ENCODE peak calls at places on chromosomes 5 and 9, in six cellular contexts. One of them, this sample, is unnamed. For H3K4me1, the result is how much of the 10 kb centered on the place peaks cover.

GRCh38 chr5:43281840-43282658 is 31.2 kb downstream of the HMGCS1 start:
- DNase-seq in small intestine: no peak
- DNase-seq in SJCRH30: no peak
- DNase-seq in upper lobe of right lung: no peak
- DNase-seq in GM23248: peak
- DNase-seq in HCT116: no peak
- DNase-seq in this sample: no peak

GRCh38 chr5:91072891-91073290 is 310.2 kb downstream of the ARRDC3 start:
- DNase-seq in small intestine: no peak
- DNase-seq in SJCRH30: no peak
- DNase-seq in upper lobe of right lung: no peak
- DNase-seq in GM23248: peak
- DNase-seq in HCT116: no peak
- DNase-seq in this sample: no peak

GRCh38 chr9:22415941-22416691 is 30.5 kb upstream of the DMRTA1 start:
- DNase-seq in small intestine: no peak
- DNase-seq in SJCRH30: no peak
- DNase-seq in upper lobe of right lung: no peak
- DNase-seq in GM23248: no peak
- DNase-seq in HCT116: no peak
- DNase-seq in this sample: no peak

GRCh38 chr5:172753101-172753500 is 17.9 kb downstream of the DUSP1 start:
- DNase-seq in small intestine: no peak
- DNase-seq in SJCRH30: no peak
- DNase-seq in upper lobe of right lung: no peak
- DNase-seq in GM23248: no peak
- DNase-seq in HCT116: no peak
- DNase-seq in this sample: no peak

GRCh38 chr5:55905251-55905650 is 54.1 kb downstream of the IL31RA start:
- DNase-seq in small intestine: no peak
- DNase-seq in SJCRH30: no peak
- DNase-seq in upper lobe of right lung: no peak
- DNase-seq in GM23248: no peak
- DNase-seq in HCT116: no peak
- DNase-seq in this sample: no peak

GRCh38 chr9:83596899-83597504 is 25.9 kb upstream of the IDNK start:
- DNase-seq in small intestine: peak
- DNase-seq in SJCRH30: peak
- DNase-seq in upper lobe of right lung: no peak
- DNase-seq in GM23248: peak
- DNase-seq in HCT116: peak
- DNase-seq in this sample: peak

GRCh38 chr5:5464036-5464715 is 41.7 kb downstream of the ICE1 start:
- DNase-seq in small intestine: no peak
- DNase-seq in SJCRH30: no peak
- DNase-seq in upper lobe of right lung: no peak
- DNase-seq in GM23248: no peak
- DNase-seq in HCT116: no peak
- DNase-seq in this sample: no peak

GRCh38 chr5:168529361-168530234 is 493 bp downstream of the FBLL1 start:
- DNase-seq in small intestine: no peak
- DNase-seq in SJCRH30: no peak
- DNase-seq in upper lobe of right lung: no peak
- DNase-seq in GM23248: peak
- DNase-seq in HCT116: no peak
- DNase-seq in this sample: no peak

GRCh38 chr5:170436335-170436734 is 47.2 kb upstream of the KCNMB1 start:
- DNase-seq in small intestine: no peak
- DNase-seq in SJCRH30: no peak
- DNase-seq in upper lobe of right lung: no peak
- DNase-seq in GM23248: no peak
- DNase-seq in HCT116: no peak
- DNase-seq in this sample: no peak

GRCh38 chr5:32217886-32218396 is 43.8 kb upstream of the GOLPH3 start:
- DNase-seq in small intestine: no peak
- DNase-seq in SJCRH30: peak
- DNase-seq in upper lobe of right lung: no peak
- DNase-seq in GM23248: no peak
- DNase-seq in HCT116: no peak
- DNase-seq in this sample: no peak

GRCh38 chr5:88060194-88060593 is 208.5 kb downstream of the TMEM161B start:
- DNase-seq in small intestine: no peak
- DNase-seq in SJCRH30: no peak
- DNase-seq in upper lobe of right lung: no peak
- DNase-seq in GM23248: no peak
- DNase-seq in HCT116: no peak
- DNase-seq in this sample: no peak

GRCh38 chr5:89613222-89613956 is 730.4 kb upstream of the MEF2C start:
- DNase-seq in small intestine: no peak
- DNase-seq in SJCRH30: no peak
- DNase-seq in upper lobe of right lung: no peak
- DNase-seq in GM23248: peak
- DNase-seq in HCT116: no peak
- DNase-seq in this sample: no peak

GRCh38 chr9:135020481-135021392 is 66.7 kb upstream of the OLFM1 start:
- DNase-seq in small intestine: no peak
- DNase-seq in SJCRH30: no peak
- DNase-seq in upper lobe of right lung: peak
- DNase-seq in GM23248: no peak
- DNase-seq in HCT116: no peak
- DNase-seq in this sample: no peak

GRCh38 chr9:127522727-127523126 is 71.4 kb downstream of the LRSAM1 start:
- DNase-seq in small intestine: peak
- DNase-seq in SJCRH30: peak
- DNase-seq in upper lobe of right lung: no peak
- DNase-seq in GM23248: peak
- DNase-seq in HCT116: no peak
- DNase-seq in this sample: no peak

GRCh38 chr5:36552626-36553393 is 53.6 kb upstream of the SLC1A3 start:
- DNase-seq in small intestine: no peak
- DNase-seq in SJCRH30: no peak
- DNase-seq in upper lobe of right lung: no peak
- DNase-seq in GM23248: peak
- DNase-seq in HCT116: no peak
- DNase-seq in this sample: no peak

GRCh38 chr5:17105744-17106450 is 111.5 kb upstream of the BASP1 start:
- DNase-seq in small intestine: no peak
- DNase-seq in SJCRH30: no peak
- DNase-seq in upper lobe of right lung: no peak
- DNase-seq in GM23248: peak
- DNase-seq in HCT116: no peak
- DNase-seq in this sample: no peak

DNA sequence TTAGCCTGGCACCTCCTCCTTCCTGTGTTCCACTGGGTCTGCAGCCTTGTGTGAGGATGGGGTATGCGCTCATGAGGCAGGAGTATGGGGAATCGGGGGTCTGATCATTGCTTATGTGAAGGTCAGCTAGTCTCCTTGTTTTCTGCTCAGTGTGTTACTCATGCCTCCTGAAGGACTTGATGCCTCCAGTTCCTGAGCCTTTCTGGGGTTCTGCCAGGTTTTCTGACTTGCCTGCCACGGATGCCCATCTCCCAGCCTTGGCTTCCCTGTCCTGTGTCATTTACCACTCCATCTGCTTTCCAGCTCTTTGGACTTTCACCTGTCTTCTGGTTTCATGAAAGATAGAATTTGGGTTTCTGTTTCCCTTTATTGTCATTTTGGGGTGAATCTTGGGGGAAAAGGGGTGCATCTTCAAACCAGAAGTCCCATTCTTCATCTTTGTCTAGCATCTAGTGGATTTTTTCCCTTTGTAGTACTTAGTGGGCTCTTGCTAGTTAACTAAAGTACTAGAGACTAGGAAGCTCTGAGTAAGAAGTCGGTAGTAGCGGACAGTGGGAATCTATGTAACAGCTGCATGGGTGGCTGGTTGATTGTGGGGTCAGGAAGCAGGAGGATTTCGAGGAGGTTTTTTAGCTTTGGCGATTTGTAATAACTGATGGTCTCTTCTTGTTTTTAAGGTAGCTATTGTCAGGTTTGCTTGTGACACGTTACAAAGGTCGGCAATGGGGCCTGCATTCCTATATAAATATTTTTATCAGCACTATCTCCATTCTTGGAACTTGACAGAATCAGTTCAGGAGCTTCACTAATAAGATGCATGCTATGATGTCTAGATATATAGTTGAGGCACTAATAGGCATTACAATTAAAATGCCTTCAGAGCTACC is 8.2 kb downstream of the OTULIN start:
- DNase-seq in small intestine: peak
- DNase-seq in SJCRH30: no peak
- DNase-seq in upper lobe of right lung: no peak
- DNase-seq in GM23248: peak
- DNase-seq in HCT116: no peak
- DNase-seq in this sample: no peak
- H3K4me1 ChIP-seq in small intestine: under half
- H3K4me1 ChIP-seq in SJCRH30: under half
- H3K4me1 ChIP-seq in upper lobe of right lung: under half
- H3K4me1 ChIP-seq in GM23248: under half
- H3K4me1 ChIP-seq in HCT116: under half
- H3K4me1 ChIP-seq in this sample: under half

GRCh38 chr5:1497271-1497777 is 26.4 kb downstream of the LPCAT1 start:
- DNase-seq in small intestine: no peak
- DNase-seq in SJCRH30: no peak
- DNase-seq in upper lobe of right lung: no peak
- DNase-seq in GM23248: no peak
- DNase-seq in HCT116: no peak
- DNase-seq in this sample: no peak
- H3K4me1 ChIP-seq in small intestine: under half
- H3K4me1 ChIP-seq in SJCRH30: under half
- H3K4me1 ChIP-seq in upper lobe of right lung: under half
- H3K4me1 ChIP-seq in GM23248: under half
- H3K4me1 ChIP-seq in HCT116: under half
- H3K4me1 ChIP-seq in this sample: under half

GRCh38 chr5:126920291-126920690 is 110.1 kb downstream of the MARCHF3 start:
- DNase-seq in small intestine: no peak
- DNase-seq in SJCRH30: no peak
- DNase-seq in upper lobe of right lung: no peak
- DNase-seq in GM23248: peak
- DNase-seq in HCT116: no peak
- DNase-seq in this sample: no peak
- H3K4me1 ChIP-seq in small intestine: under half
- H3K4me1 ChIP-seq in SJCRH30: under half
- H3K4me1 ChIP-seq in upper lobe of right lung: under half
- H3K4me1 ChIP-seq in GM23248: under half
- H3K4me1 ChIP-seq in HCT116: under half
- H3K4me1 ChIP-seq in this sample: under half

GRCh38 chr9:126389958-126390357 is 63.3 kb downstream of the MVB12B start:
- DNase-seq in small intestine: no peak
- DNase-seq in SJCRH30: no peak
- DNase-seq in upper lobe of right lung: no peak
- DNase-seq in GM23248: no peak
- DNase-seq in HCT116: no peak
- DNase-seq in this sample: no peak
- H3K4me1 ChIP-seq in small intestine: under half
- H3K4me1 ChIP-seq in SJCRH30: half or more
- H3K4me1 ChIP-seq in upper lobe of right lung: under half
- H3K4me1 ChIP-seq in GM23248: under half
- H3K4me1 ChIP-seq in HCT116: under half
- H3K4me1 ChIP-seq in this sample: under half

GRCh38 chr9:79694208-79694607 is 122.4 kb downstream of the TLE4 start:
- DNase-seq in small intestine: no peak
- DNase-seq in SJCRH30: no peak
- DNase-seq in upper lobe of right lung: no peak
- DNase-seq in GM23248: peak
- DNase-seq in HCT116: no peak
- DNase-seq in this sample: no peak

GRCh38 chr9:79695531-79696218 is 123.9 kb downstream of the TLE4 start:
- DNase-seq in small intestine: peak
- DNase-seq in SJCRH30: no peak
- DNase-seq in upper lobe of right lung: no peak
- DNase-seq in GM23248: no peak
- DNase-seq in HCT116: no peak
- DNase-seq in this sample: no peak

GRCh38 chr9:79694676-79695400 is 123.1 kb downstream of the TLE4 start:
- DNase-seq in small intestine: no peak
- DNase-seq in SJCRH30: peak
- DNase-seq in upper lobe of right lung: no peak
- DNase-seq in GM23248: peak
- DNase-seq in HCT116: no peak
- DNase-seq in this sample: no peak

GRCh38 chr9:79692857-79693571 is 121.2 kb downstream of the TLE4 start:
- DNase-seq in small intestine: no peak
- DNase-seq in SJCRH30: no peak
- DNase-seq in upper lobe of right lung: no peak
- DNase-seq in GM23248: no peak
- DNase-seq in HCT116: no peak
- DNase-seq in this sample: no peak

DNA sequence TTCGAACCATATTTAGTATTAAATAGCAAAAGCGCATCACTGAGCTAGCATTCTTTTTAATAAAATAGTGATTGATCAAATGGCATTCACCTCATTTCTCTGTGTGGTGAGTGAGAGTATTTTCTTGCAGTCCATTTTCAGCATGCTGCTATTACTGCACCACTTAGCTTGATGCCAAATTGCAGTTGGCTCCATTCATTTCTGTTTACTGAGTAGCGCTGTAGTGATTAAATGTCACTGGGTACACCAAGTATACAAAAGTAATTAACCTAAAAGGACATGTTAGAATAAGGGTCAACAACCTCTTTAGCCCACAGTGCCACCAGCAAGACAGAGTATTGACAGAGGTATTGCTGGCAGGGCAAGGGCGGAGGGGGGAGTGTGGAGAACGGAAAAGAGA is 122.0 kb downstream of the TLE4 start:
- DNase-seq in small intestine: no peak
- DNase-seq in SJCRH30: no peak
- DNase-seq in upper lobe of right lung: no peak
- DNase-seq in GM23248: no peak
- DNase-seq in HCT116: no peak
- DNase-seq in this sample: no peak
- H3K4me1 ChIP-seq in small intestine: under half
- H3K4me1 ChIP-seq in SJCRH30: under half
- H3K4me1 ChIP-seq in upper lobe of right lung: under half
- H3K4me1 ChIP-seq in GM23248: under half
- H3K4me1 ChIP-seq in HCT116: under half
- H3K4me1 ChIP-seq in this sample: under half

GRCh38 chr5:93584531-93585053 is 1.6 kb downstream of the NR2F1 start:
- DNase-seq in small intestine: no peak
- DNase-seq in SJCRH30: peak
- DNase-seq in upper lobe of right lung: no peak
- DNase-seq in GM23248: peak
- DNase-seq in HCT116: no peak
- DNase-seq in this sample: no peak

GRCh38 chr5:93583525-93583798 is 440 bp downstream of the NR2F1 start:
- DNase-seq in small intestine: no peak
- DNase-seq in SJCRH30: no peak
- DNase-seq in upper lobe of right lung: no peak
- DNase-seq in GM23248: no peak
- DNase-seq in HCT116: no peak
- DNase-seq in this sample: no peak

GRCh38 chr5:93583799-93584530 is 943 bp downstream of the NR2F1 start:
- DNase-seq in small intestine: no peak
- DNase-seq in SJCRH30: peak
- DNase-seq in upper lobe of right lung: no peak
- DNase-seq in GM23248: peak
- DNase-seq in HCT116: no peak
- DNase-seq in this sample: peak

GRCh38 chr5:93581738-93582414 is 857 bp upstream of the NR2F1-AS1 start:
- DNase-seq in small intestine: no peak
- DNase-seq in SJCRH30: peak
- DNase-seq in upper lobe of right lung: no peak
- DNase-seq in GM23248: peak
- DNase-seq in HCT116: peak
- DNase-seq in this sample: no peak

GRCh38 chr5:93582677-93583524 is at the start of gene NR2F1:
- DNase-seq in small intestine: peak
- DNase-seq in SJCRH30: peak
- DNase-seq in upper lobe of right lung: no peak
- DNase-seq in GM23248: peak
- DNase-seq in HCT116: peak
- DNase-seq in this sample: no peak
- H3K4me1 ChIP-seq in small intestine: under half
- H3K4me1 ChIP-seq in SJCRH30: under half
- H3K4me1 ChIP-seq in upper lobe of right lung: under half
- H3K4me1 ChIP-seq in GM23248: under half
- H3K4me1 ChIP-seq in HCT116: under half
- H3K4me1 ChIP-seq in this sample: under half